ENCODE peak calls at places on chromosome 14, in eight cellular contexts. One of them, this sample, is unnamed.

GRCh38 chr14:50058112-50058511 is 58.3 kb downstream of the VCPKMT start:
- DNase-seq in activated CD4-positive, alpha-beta T cell treated with anti-CD3 and anti-CD28 coated beads for 48 hours: no peak
- DNase-seq in activated naive CD4-positive, alpha-beta T cell treated with anti-CD3 and anti-CD28 coated beads, Interleukin-2, amount 10 ng/mL, durations not matched to agents 7 days and 5 days: no peak
- DNase-seq in cardiac muscle cell: no peak
- DNase-seq in Right ventricle myocardium superior: no peak
- DNase-seq in heart right ventricle: no peak
- DNase-seq in C1 segment of cervical spinal cord: no peak
- DNase-seq in mesendoderm: no peak
- DNase-seq in this sample: no peak

GRCh38 chr14:85366226-85366625 is 163.7 kb upstream of the FLRT2 start:
- DNase-seq in activated CD4-positive, alpha-beta T cell treated with anti-CD3 and anti-CD28 coated beads for 48 hours: no peak
- DNase-seq in activated naive CD4-positive, alpha-beta T cell treated with anti-CD3 and anti-CD28 coated beads, Interleukin-2, amount 10 ng/mL, durations not matched to agents 7 days and 5 days: no peak
- DNase-seq in cardiac muscle cell: no peak
- DNase-seq in Right ventricle myocardium superior: no peak
- DNase-seq in heart right ventricle: no peak
- DNase-seq in C1 segment of cervical spinal cord: no peak
- DNase-seq in mesendoderm: no peak
- DNase-seq in this sample: no peak

GRCh38 chr14:78424311-78424710 is 254.1 kb downstream of the NRXN3 start:
- DNase-seq in activated CD4-positive, alpha-beta T cell treated with anti-CD3 and anti-CD28 coated beads for 48 hours: no peak
- DNase-seq in activated naive CD4-positive, alpha-beta T cell treated with anti-CD3 and anti-CD28 coated beads, Interleukin-2, amount 10 ng/mL, durations not matched to agents 7 days and 5 days: no peak
- DNase-seq in cardiac muscle cell: no peak
- DNase-seq in Right ventricle myocardium superior: no peak
- DNase-seq in heart right ventricle: no peak
- DNase-seq in C1 segment of cervical spinal cord: no peak
- DNase-seq in mesendoderm: no peak
- DNase-seq in this sample: no peak

GRCh38 chr14:21382095-21382494 is 1.7 kb downstream of the SUPT16H start:
- DNase-seq in activated CD4-positive, alpha-beta T cell treated with anti-CD3 and anti-CD28 coated beads for 48 hours: no peak
- DNase-seq in activated naive CD4-positive, alpha-beta T cell treated with anti-CD3 and anti-CD28 coated beads, Interleukin-2, amount 10 ng/mL, durations not matched to agents 7 days and 5 days: no peak
- DNase-seq in cardiac muscle cell: no peak
- DNase-seq in Right ventricle myocardium superior: no peak
- DNase-seq in heart right ventricle: no peak
- DNase-seq in C1 segment of cervical spinal cord: no peak
- DNase-seq in mesendoderm: peak; percentile 27
- DNase-seq in this sample: no peak

GRCh38 chr14:51780741-51781140 is 79.7 kb upstream of the GNG2 start:
- DNase-seq in activated CD4-positive, alpha-beta T cell treated with anti-CD3 and anti-CD28 coated beads for 48 hours: no peak
- DNase-seq in activated naive CD4-positive, alpha-beta T cell treated with anti-CD3 and anti-CD28 coated beads, Interleukin-2, amount 10 ng/mL, durations not matched to agents 7 days and 5 days: no peak
- DNase-seq in cardiac muscle cell: peak; percentile 45
- DNase-seq in Right ventricle myocardium superior: no peak
- DNase-seq in heart right ventricle: no peak
- DNase-seq in C1 segment of cervical spinal cord: no peak
- DNase-seq in mesendoderm: peak; percentile 19
- DNase-seq in this sample: no peak

GRCh38 chr14:99737451-99737951 is 53.4 kb downstream of the CYP46A1 start:
- DNase-seq in activated CD4-positive, alpha-beta T cell treated with anti-CD3 and anti-CD28 coated beads for 48 hours: no peak
- DNase-seq in activated naive CD4-positive, alpha-beta T cell treated with anti-CD3 and anti-CD28 coated beads, Interleukin-2, amount 10 ng/mL, durations not matched to agents 7 days and 5 days: no peak
- DNase-seq in cardiac muscle cell: no peak
- DNase-seq in Right ventricle myocardium superior: peak; percentile 83
- DNase-seq in heart right ventricle: peak; percentile 77
- DNase-seq in C1 segment of cervical spinal cord: no peak
- DNase-seq in mesendoderm: no peak
- DNase-seq in this sample: no peak

GRCh38 chr14:97177016-97177415 is 379.8 kb downstream of the VRK1 start:
- DNase-seq in activated CD4-positive, alpha-beta T cell treated with anti-CD3 and anti-CD28 coated beads for 48 hours: peak; percentile 36
- DNase-seq in activated naive CD4-positive, alpha-beta T cell treated with anti-CD3 and anti-CD28 coated beads, Interleukin-2, amount 10 ng/mL, durations not matched to agents 7 days and 5 days: peak; percentile 54
- DNase-seq in cardiac muscle cell: no peak
- DNase-seq in Right ventricle myocardium superior: no peak
- DNase-seq in heart right ventricle: no peak
- DNase-seq in C1 segment of cervical spinal cord: no peak
- DNase-seq in mesendoderm: peak; percentile 54
- DNase-seq in this sample: no peak

GRCh38 chr14:65879218-65880009 is 466.9 kb downstream of the FUT8 start:
- DNase-seq in activated CD4-positive, alpha-beta T cell treated with anti-CD3 and anti-CD28 coated beads for 48 hours: no peak
- DNase-seq in activated naive CD4-positive, alpha-beta T cell treated with anti-CD3 and anti-CD28 coated beads, Interleukin-2, amount 10 ng/mL, durations not matched to agents 7 days and 5 days: no peak
- DNase-seq in cardiac muscle cell: peak; percentile 63
- DNase-seq in Right ventricle myocardium superior: no peak
- DNase-seq in heart right ventricle: no peak
- DNase-seq in C1 segment of cervical spinal cord: no peak
- DNase-seq in mesendoderm: no peak
- DNase-seq in this sample: no peak

GRCh38 chr14:57732886-57733285 is 133.0 kb downstream of the SLC35F4 start:
- DNase-seq in activated CD4-positive, alpha-beta T cell treated with anti-CD3 and anti-CD28 coated beads for 48 hours: no peak
- DNase-seq in activated naive CD4-positive, alpha-beta T cell treated with anti-CD3 and anti-CD28 coated beads, Interleukin-2, amount 10 ng/mL, durations not matched to agents 7 days and 5 days: no peak
- DNase-seq in cardiac muscle cell: peak; percentile 83
- DNase-seq in Right ventricle myocardium superior: no peak
- DNase-seq in heart right ventricle: no peak
- DNase-seq in C1 segment of cervical spinal cord: no peak
- DNase-seq in mesendoderm: no peak
- DNase-seq in this sample: no peak

GRCh38 chr14:103862393-103862782 is 15.0 kb upstream of the PPP1R13B start:
- DNase-seq in activated CD4-positive, alpha-beta T cell treated with anti-CD3 and anti-CD28 coated beads for 48 hours: no peak
- DNase-seq in activated naive CD4-positive, alpha-beta T cell treated with anti-CD3 and anti-CD28 coated beads, Interleukin-2, amount 10 ng/mL, durations not matched to agents 7 days and 5 days: no peak
- DNase-seq in cardiac muscle cell: no peak
- DNase-seq in Right ventricle myocardium superior: peak; percentile 5
- DNase-seq in heart right ventricle: no peak
- DNase-seq in C1 segment of cervical spinal cord: no peak
- DNase-seq in mesendoderm: peak; percentile 29
- DNase-seq in this sample: peak; percentile 4

GRCh38 chr14:59020382-59020781 is 168.1 kb upstream of the DAAM1 start:
- DNase-seq in activated CD4-positive, alpha-beta T cell treated with anti-CD3 and anti-CD28 coated beads for 48 hours: peak; percentile 3
- DNase-seq in activated naive CD4-positive, alpha-beta T cell treated with anti-CD3 and anti-CD28 coated beads, Interleukin-2, amount 10 ng/mL, durations not matched to agents 7 days and 5 days: no peak
- DNase-seq in cardiac muscle cell: peak; percentile 58
- DNase-seq in Right ventricle myocardium superior: no peak
- DNase-seq in heart right ventricle: no peak
- DNase-seq in C1 segment of cervical spinal cord: no peak
- DNase-seq in mesendoderm: peak; percentile 36
- DNase-seq in this sample: no peak

GRCh38 chr14:102180248-102180998 is 40.7 kb downstream of the WDR20 start:
- DNase-seq in activated CD4-positive, alpha-beta T cell treated with anti-CD3 and anti-CD28 coated beads for 48 hours: no peak
- DNase-seq in activated naive CD4-positive, alpha-beta T cell treated with anti-CD3 and anti-CD28 coated beads, Interleukin-2, amount 10 ng/mL, durations not matched to agents 7 days and 5 days: no peak
- DNase-seq in cardiac muscle cell: no peak
- DNase-seq in Right ventricle myocardium superior: no peak
- DNase-seq in heart right ventricle: no peak
- DNase-seq in C1 segment of cervical spinal cord: no peak
- DNase-seq in mesendoderm: no peak
- DNase-seq in this sample: no peak

GRCh38 chr14:74846968-74847549 is 28.9 kb downstream of the PROX2 start:
- DNase-seq in activated CD4-positive, alpha-beta T cell treated with anti-CD3 and anti-CD28 coated beads for 48 hours: no peak
- DNase-seq in activated naive CD4-positive, alpha-beta T cell treated with anti-CD3 and anti-CD28 coated beads, Interleukin-2, amount 10 ng/mL, durations not matched to agents 7 days and 5 days: no peak
- DNase-seq in cardiac muscle cell: peak; percentile 30
- DNase-seq in Right ventricle myocardium superior: no peak
- DNase-seq in heart right ventricle: no peak
- DNase-seq in C1 segment of cervical spinal cord: no peak
- DNase-seq in mesendoderm: no peak
- DNase-seq in this sample: no peak

GRCh38 chr14:92887157-92887556 is 35.8 kb upstream of the CHGA start:
- DNase-seq in activated CD4-positive, alpha-beta T cell treated with anti-CD3 and anti-CD28 coated beads for 48 hours: no peak
- DNase-seq in activated naive CD4-positive, alpha-beta T cell treated with anti-CD3 and anti-CD28 coated beads, Interleukin-2, amount 10 ng/mL, durations not matched to agents 7 days and 5 days: no peak
- DNase-seq in cardiac muscle cell: no peak
- DNase-seq in Right ventricle myocardium superior: no peak
- DNase-seq in heart right ventricle: no peak
- DNase-seq in C1 segment of cervical spinal cord: no peak
- DNase-seq in mesendoderm: no peak
- DNase-seq in this sample: no peak

GRCh38 chr14:90629471-90629870 is 186.8 kb downstream of the TTC7B start:
- DNase-seq in activated CD4-positive, alpha-beta T cell treated with anti-CD3 and anti-CD28 coated beads for 48 hours: no peak
- DNase-seq in activated naive CD4-positive, alpha-beta T cell treated with anti-CD3 and anti-CD28 coated beads, Interleukin-2, amount 10 ng/mL, durations not matched to agents 7 days and 5 days: no peak
- DNase-seq in cardiac muscle cell: no peak
- DNase-seq in Right ventricle myocardium superior: no peak
- DNase-seq in heart right ventricle: no peak
- DNase-seq in C1 segment of cervical spinal cord: no peak
- DNase-seq in mesendoderm: no peak
- DNase-seq in this sample: no peak

GRCh38 chr14:90505531-90505930 is 108.7 kb downstream of the CALM1 start:
- DNase-seq in activated CD4-positive, alpha-beta T cell treated with anti-CD3 and anti-CD28 coated beads for 48 hours: no peak
- DNase-seq in activated naive CD4-positive, alpha-beta T cell treated with anti-CD3 and anti-CD28 coated beads, Interleukin-2, amount 10 ng/mL, durations not matched to agents 7 days and 5 days: no peak
- DNase-seq in cardiac muscle cell: no peak
- DNase-seq in Right ventricle myocardium superior: no peak
- DNase-seq in heart right ventricle: no peak
- DNase-seq in C1 segment of cervical spinal cord: no peak
- DNase-seq in mesendoderm: no peak
- DNase-seq in this sample: peak; percentile 61

This sample was measured in Right ventricle myocardium inferior.